ENCODE peak calls at places on chromosome 14, in eight cellular contexts. X is T-helper 9 cell; Z is fibroblast of the aortic adventitia; W is stimulated activated CD4-positive, alpha-beta T cell treated with anti-CD3 and anti-CD28 coated beads, TNF-alpha, amount 100 ng/mL, for 1 hour; I is brain microvascular endothelial cell; A is NCI-H446; T is aorta; H is pons. O is an unnamed sample.

GRCh38 chr14:93546642-93547041 is 115.9 kb downstream of the UNC79 start:
- DNase-seq in X (no peak), Z (no peak), W (no peak), I (no peak), A (peak), T (no peak), H (no peak), O (no peak)

GRCh38 chr14:24032727-24033418 is 18.9 kb upstream of the CARMIL3 start:
- DNase-seq in X (no peak), Z (peak), W (no peak), I (peak), A (no peak), T (no peak), H (no peak), O (no peak)

GRCh38 chr14:76282581-76282980 is 93.4 kb upstream of the ESRRB start:
- DNase-seq in X (no peak), Z (no peak), W (no peak), I (no peak), A (no peak), T (no peak), H (no peak), O (peak)

GRCh38 chr14:24439830-24440605 is 2.6 kb downstream of the SDR39U1 start:
- DNase-seq in X (no peak), Z (peak), W (no peak), I (no peak), A (no peak), T (no peak), H (no peak), O (no peak)

GRCh38 chr14:81192594-81192993 is 28.2 kb downstream of the GTF2A1 start:
- DNase-seq in X (no peak), Z (no peak), W (no peak), I (no peak), A (no peak), T (no peak), H (no peak), O (no peak)

GRCh38 chr14:68932219-68932618 is 46.9 kb downstream of the ACTN1 start:
- DNase-seq in X (no peak), Z (no peak), W (no peak), I (no peak), A (no peak), T (no peak), H (no peak), O (no peak)

GRCh38 chr14:23345987-23346692 is 6.5 kb downstream of the SLC22A17 start:
- DNase-seq in X (no peak), Z (no peak), W (no peak), I (no peak), A (no peak), T (no peak), H (no peak), O (no peak)

GRCh38 chr14:23066855-23067744 is 9.8 kb upstream of the CDH24 start:
- DNase-seq in X (no peak), Z (no peak), W (no peak), I (no peak), A (no peak), T (no peak), H (no peak), O (no peak)

GRCh38 chr14:65729547-65729946 is 317.0 kb downstream of the FUT8 start:
- DNase-seq in X (no peak), Z (no peak), W (no peak), I (no peak), A (no peak), T (no peak), H (no peak), O (no peak)

GRCh38 chr14:96176811-96177211 is 27.8 kb upstream of the BDKRB2 start:
- DNase-seq in X (no peak), Z (peak), W (no peak), I (peak), A (peak), T (no peak), H (no peak), O (no peak)

GRCh38 chr14:61671086-61671485 is 24.2 kb upstream of the HIF1A start:
- DNase-seq in X (no peak), Z (no peak), W (no peak), I (no peak), A (no peak), T (no peak), H (no peak), O (no peak)

GRCh38 chr14:90866822-90867221 is 50.6 kb upstream of the TTC7B start:
- DNase-seq in X (no peak), Z (no peak), W (no peak), I (no peak), A (no peak), T (no peak), H (no peak), O (no peak)

GRCh38 chr14:59339526-59339925 is 125.7 kb downstream of the GPR135 start:
- DNase-seq in X (no peak), Z (no peak), W (no peak), I (no peak), A (no peak), T (no peak), H (no peak), O (no peak)

GRCh38 chr14:56224179-56224578 is 106.0 kb downstream of the PELI2 start:
- DNase-seq in X (no peak), Z (no peak), W (no peak), I (no peak), A (no peak), T (no peak), H (no peak), O (no peak)

GRCh38 chr14:96083667-96084320 is 44.6 kb downstream of the C14orf132 start:
- DNase-seq in X (no peak), Z (no peak), W (no peak), I (no peak), A (peak), T (peak), H (no peak), O (no peak)

GRCh38 chr14:103105580-103106168 is 11.1 kb downstream of the EXOC3L4 start:
- DNase-seq in X (no peak), Z (no peak), W (no peak), I (no peak), A (no peak), T (no peak), H (no peak), O (no peak)

GRCh38 chr14:40983604-40984003 is 623.1 kb upstream of the LRFN5 start:
- DNase-seq in X (no peak), Z (peak), W (no peak), I (no peak), A (peak), T (no peak), H (peak), O (no peak)

GRCh38 chr14:55715889-55716288 is 135.9 kb downstream of the KTN1 start:
- DNase-seq in X (no peak), Z (peak), W (no peak), I (peak), A (no peak), T (no peak), H (no peak), O (no peak)

GRCh38 chr14:74583689-74584434 is 28.2 kb downstream of the LTBP2 start:
- DNase-seq in X (no peak), Z (peak), W (no peak), I (peak), A (no peak), T (peak), H (no peak), O (no peak)

GRCh38 chr14:74604896-74605295 is 7.1 kb downstream of the LTBP2 start:
- DNase-seq in X (no peak), Z (peak), W (no peak), I (no peak), A (no peak), T (peak), H (no peak), O (no peak)

GRCh38 chr14:61388173-61388975 is 67.0 kb downstream of the PRKCH start:
- DNase-seq in X (no peak), Z (peak), W (no peak), I (no peak), A (no peak), T (no peak), H (peak), O (no peak)

GRCh38 chr14:52142504-52142903 is 73.6 kb upstream of the NID2 start:
- DNase-seq in X (no peak), Z (no peak), W (no peak), I (no peak), A (no peak), T (no peak), H (no peak), O (no peak)

O was measured in H1.